ENCODE peak calls at places on chromosomes 12 and 14, in five cellular contexts. E is brain microvascular endothelial cell, K is lower lobe of right lung, H is substantia nigra, P is epithelial cell of prostate. U is an unnamed sample.

GRCh38 chr14:75711134-75711795 is 50.2 kb downstream of the TTLL5 start:
- DNase-seq in E (peak; percentile 27), K (no peak), H (peak; percentile 50), P (no peak), U (peak; percentile 18)

GRCh38 chr14:53791116-53791515 is 165.5 kb downstream of the BMP4 start:
- DNase-seq in E (no peak), K (no peak), H (no peak), P (no peak), U (no peak)

GRCh38 chr12:85562765-85563164 is 273.4 kb downstream of the RASSF9 start:
- DNase-seq in E (no peak), K (no peak), H (no peak), P (no peak), U (no peak)

GRCh38 chr12:76246611-76247010 is 101.6 kb downstream of the BBS10 start:
- DNase-seq in E (no peak), K (no peak), H (no peak), P (no peak), U (no peak)

GRCh38 chr12:95733156-95733825 is 57.3 kb downstream of the NTN4 start:
- DNase-seq in E (no peak), K (no peak), H (no peak), P (peak; percentile 68), U (no peak)

GRCh38 chr12:123983822-123984485 is 10.9 kb downstream of the ZNF664 start:
- DNase-seq in E (peak; percentile 40), K (no peak), H (peak; percentile 64), P (no peak), U (no peak)

GRCh38 chr14:104460920-104461651 is 118.5 kb upstream of the C14orf180 start:
- DNase-seq in E (no peak), K (peak; percentile 43), H (no peak), P (no peak), U (no peak)

GRCh38 chr12:117125769-117126168 is 26.6 kb upstream of the TESC start:
- DNase-seq in E (no peak), K (no peak), H (no peak), P (no peak), U (no peak)

GRCh38 chr12:130983328-130984017 is 29.8 kb downstream of the ADGRD1 start:
- DNase-seq in E (no peak), K (no peak), H (no peak), P (no peak), U (no peak)

GRCh38 chr14:99910337-99911268 is 117.4 kb downstream of the EML1 start:
- DNase-seq in E (peak; percentile 86), K (no peak), H (no peak), P (peak; percentile 72), U (no peak)

GRCh38 chr14:101024686-101025085 is 121.2 kb upstream of the RTL1 start:
- DNase-seq in E (no peak), K (no peak), H (no peak), P (no peak), U (no peak)

GRCh38 chr12:96414637-96415036 is 14.4 kb upstream of the CDK17 start:
- DNase-seq in E (no peak), K (no peak), H (no peak), P (no peak), U (no peak)

GRCh38 chr12:124044809-124045321 is 71.8 kb downstream of the ZNF664 start:
- DNase-seq in E (no peak), K (no peak), H (no peak), P (peak; percentile 67), U (peak; percentile 20)

GRCh38 chr14:97713023-97713422 is 915.8 kb downstream of the VRK1 start:
- DNase-seq in E (no peak), K (no peak), H (no peak), P (peak; percentile 97), U (no peak)

GRCh38 chr14:28765907-28766504 is 581 bp upstream of the FOXG1 start:
- DNase-seq in E (no peak), K (peak; percentile 37), H (no peak), P (no peak), U (no peak)

GRCh38 chr12:31590730-31591307 is at the start of gene DENND5B:
- DNase-seq in E (peak; percentile 44), K (peak; percentile 73), H (peak; percentile 71), P (no peak), U (peak; percentile 75)

GRCh38 chr12:132848521-132848920 is 19.9 kb upstream of the GOLGA3 start:
- DNase-seq in E (no peak), K (no peak), H (no peak), P (no peak), U (no peak)

GRCh38 chr14:22106700-22107697 is 433.4 kb upstream of the OR4E1 start:
- DNase-seq in E (no peak), K (no peak), H (no peak), P (peak; percentile 91), U (no peak)

GRCh38 chr12:54549774-54550451 is 512 bp downstream of the PDE1B start:
- DNase-seq in E (no peak), K (no peak), H (no peak), P (peak; percentile 89), U (no peak)

GRCh38 chr12:52907092-52907810 is 2.4 kb upstream of the KRT8 start:
- DNase-seq in E (no peak), K (peak; percentile 83), H (no peak), P (no peak), U (no peak)

GRCh38 chr14:54299393-54300363 is 97.1 kb upstream of the CDKN3 start:
- DNase-seq in E (peak; percentile 37), K (no peak), H (no peak), P (no peak), U (no peak)

GRCh38 chr14:69682607-69683263 is 71.3 kb downstream of the SUSD6 start:
- DNase-seq in E (no peak), K (no peak), H (no peak), P (no peak), U (no peak)

GRCh38 chr12:67161322-67161918 is 107.7 kb upstream of the CAND1 start:
- DNase-seq in E (peak; percentile 62), K (no peak), H (no peak), P (no peak), U (no peak)

GRCh38 chr14:66088661-66089060 is 397.5 kb upstream of the CCDC196 start:
- DNase-seq in E (no peak), K (no peak), H (no peak), P (no peak), U (no peak)

GRCh38 chr12:14845350-14845750 is 2.0 kb upstream of the ART4 start:
- DNase-seq in E (peak; percentile 65), K (no peak), H (peak; percentile 27), P (no peak), U (no peak)

GRCh38 chr12:51370667-51371066 is 20.5 kb downstream of the GALNT6 start:
- DNase-seq in E (no peak), K (no peak), H (no peak), P (no peak), U (no peak)

GRCh38 chr12:51371295-51371953 is 19.8 kb downstream of the GALNT6 start:
- DNase-seq in E (peak; percentile 95), K (no peak), H (peak; percentile 34), P (peak; percentile 61), U (no peak)

GRCh38 chr12:51373222-51373621 is 18.0 kb downstream of the GALNT6 start:
- DNase-seq in E (no peak), K (no peak), H (no peak), P (no peak), U (no peak)

GRCh38 chr12:51374346-51374745 is 16.9 kb downstream of the GALNT6 start:
- DNase-seq in E (no peak), K (no peak), H (no peak), P (no peak), U (no peak)

GRCh38 chr12:51372021-51372420 is 19.2 kb downstream of the GALNT6 start:
- DNase-seq in E (no peak), K (no peak), H (no peak), P (no peak), U (no peak)
- H3K27ac ChIP-seq in E (peak overlapping the region; percentile 49), K (peak overlapping the region; percentile 9), H (peak overlapping the region; percentile 60), P (peak overlapping the region; percentile 78), U (no peak overlapping the region)

GRCh38 chr14:64733899-64734298 is 29.7 kb downstream of the PLEKHG3 start:
- DNase-seq in E (no peak), K (no peak), H (no peak), P (no peak), U (no peak)

GRCh38 chr14:64733321-64733720 is 29.1 kb downstream of the PLEKHG3 start:
- DNase-seq in E (no peak), K (peak; percentile 33), H (no peak), P (no peak), U (no peak)

GRCh38 chr14:64736271-64737131 is 32.3 kb downstream of the PLEKHG3 start:
- DNase-seq in E (no peak), K (peak; percentile 40), H (no peak), P (no peak), U (no peak)

GRCh38 chr14:64732536-64733120 is 28.4 kb downstream of the PLEKHG3 start:
- DNase-seq in E (no peak), K (peak; percentile 24), H (no peak), P (no peak), U (no peak)

GRCh38 chr14:64734990-64735389 is 30.8 kb downstream of the PLEKHG3 start:
- DNase-seq in E (no peak), K (peak; percentile 48), H (no peak), P (no peak), U (no peak)
- H3K27ac ChIP-seq in E (no peak overlapping the region), K (no peak overlapping the region), H (peak overlapping the region; percentile 16), P (no peak overlapping the region), U (no peak overlapping the region)

DNA sequence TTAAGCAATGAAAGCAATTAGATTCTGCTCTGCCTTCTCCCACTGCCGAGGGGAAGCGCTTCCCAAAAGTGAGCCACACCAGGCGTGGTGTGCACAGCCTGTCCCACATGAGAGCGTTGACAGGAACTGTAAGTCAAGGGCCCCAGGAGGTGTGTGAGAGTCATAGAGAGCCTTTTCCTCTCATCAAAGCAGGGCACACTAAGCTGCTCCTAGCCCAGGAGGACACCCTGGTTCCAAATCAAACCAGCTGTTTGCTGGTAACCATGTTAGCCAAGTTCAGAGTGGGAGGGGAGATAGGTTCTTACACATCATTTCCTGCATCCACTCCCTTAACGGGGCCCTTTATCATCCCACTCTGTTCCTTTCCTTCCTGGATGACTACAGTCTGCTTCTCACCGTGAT is 98.3 kb downstream of the SPTSSA start:
- DNase-seq in E (peak; percentile 9), K (no peak), H (no peak), P (no peak), U (no peak)
- H3K27ac ChIP-seq in E (no peak overlapping the region), K (no peak overlapping the region), H (no peak overlapping the region), P (peak overlapping the region; percentile 66), U (no peak overlapping the region)

GRCh38 chr14:51610766-51611165 is 40.9 kb upstream of the FRMD6 start:
- DNase-seq in E (no peak), K (no peak), H (no peak), P (no peak), U (no peak)

GRCh38 chr14:51609987-51610283 is 41.8 kb upstream of the FRMD6 start:
- DNase-seq in E (peak; percentile 78), K (no peak), H (no peak), P (no peak), U (no peak)

GRCh38 chr14:51614707-51615106 is 37.0 kb upstream of the FRMD6 start:
- DNase-seq in E (no peak), K (no peak), H (no peak), P (no peak), U (no peak)

GRCh38 chr14:51613436-51613835 is 38.3 kb upstream of the FRMD6 start:
- DNase-seq in E (no peak), K (no peak), H (no peak), P (no peak), U (no peak)

GRCh38 chr14:51612449-51612848 is 39.3 kb upstream of the FRMD6 start:
- DNase-seq in E (no peak), K (no peak), H (no peak), P (no peak), U (no peak)
- H3K27ac ChIP-seq in E (no peak overlapping the region), K (no peak overlapping the region), H (no peak overlapping the region), P (no peak overlapping the region), U (no peak overlapping the region)